ENCODE peak calls at places on chromosomes 1 and 21, in ten cellular contexts. C, K, Q, W, S, M, D, R, Z and O are unnamed samples.

GRCh38 chr1:201016943-201017827 is 6.3 kb downstream of the KIF21B start:
- DNase-seq in C (no peak), K (no peak), Q (no peak), W (no peak), S (no peak), M (no peak), D (no peak), R (no peak), Z (no peak), O (no peak)

GRCh38 chr1:25799758-25800537 is at the start of gene SELENON:
- DNase-seq in C (no peak), K (no peak), Q (no peak), W (peak; percentile 32), S (no peak), M (peak; percentile 65), D (peak; percentile 17), R (peak; percentile 17), Z (no peak), O (no peak)

GRCh38 chr1:30381266-30381665 is 342.1 kb downstream of the MATN1 start:
- DNase-seq in C (no peak), K (no peak), Q (no peak), W (no peak), S (no peak), M (no peak), D (no peak), R (no peak), Z (no peak), O (no peak)

GRCh38 chr1:4756851-4757580 is 102.6 kb downstream of the AJAP1 start:
- DNase-seq in C (no peak), K (no peak), Q (no peak), W (no peak), S (no peak), M (no peak), D (no peak), R (no peak), Z (no peak), O (no peak)

GRCh38 chr1:221991221-221991620 is 249.3 kb upstream of the DUSP10 start:
- DNase-seq in C (no peak), K (no peak), Q (no peak), W (no peak), S (no peak), M (peak; percentile 32), D (no peak), R (no peak), Z (no peak), O (no peak)

GRCh38 chr1:23555949-23556640 is 3.2 kb downstream of the ID3 start:
- DNase-seq in C (peak; percentile 57), K (no peak), Q (no peak), W (peak; percentile 37), S (no peak), M (peak; percentile 81), D (no peak), R (no peak), Z (no peak), O (no peak)

GRCh38 chr1:239386453-239387303 is at the start of gene CHRM3:
- DNase-seq in C (no peak), K (no peak), Q (no peak), W (no peak), S (peak; percentile 56), M (peak; percentile 77), D (no peak), R (no peak), Z (peak; percentile 81), O (no peak)

GRCh38 chr21:45255381-45256020 is 32.2 kb downstream of the POFUT2 start:
- DNase-seq in C (no peak), K (no peak), Q (no peak), W (peak; percentile 86), S (no peak), M (no peak), D (no peak), R (no peak), Z (no peak), O (no peak)

GRCh38 chr1:170765712-170766330 is 101.9 kb downstream of the PRRX1 start:
- DNase-seq in C (peak; percentile 38), K (no peak), Q (peak; percentile 11), W (no peak), S (no peak), M (peak; percentile 37), D (no peak), R (no peak), Z (no peak), O (peak; percentile 22)

GRCh38 chr21:37338671-37339526 is 27.7 kb upstream of the DYRK1A start:
- DNase-seq in C (peak; percentile 3), K (peak; percentile 96), Q (no peak), W (peak; percentile 1), S (peak; percentile 87), M (peak; percentile 100), D (no peak), R (no peak), Z (peak; percentile 22), O (peak; percentile 90)